ENCODE peak calls at places on chromosomes 4 and X, in nine cellular contexts. S, P, Y, C, L, K, H, N and B are unnamed samples.

GRCh38 chr4:113675731-113676707 is 85.5 kb downstream of the CAMK2D start:
- DNase-seq in S (no peak), P (peak), Y (peak), C (no peak), L (no peak), K (no peak), H (no peak), N (no peak), B (no peak)

GRCh38 chr4:26087108-26087507 is 173.1 kb downstream of the SMIM20 start:
- DNase-seq in S (no peak), P (no peak), Y (no peak), C (no peak), L (no peak), K (no peak), H (no peak), N (no peak), B (no peak)

GRCh38 chrX:15340867-15341266 is 5.5 kb upstream of the PIGA start:
- DNase-seq in S (no peak), P (no peak), Y (no peak), C (no peak), L (no peak), K (no peak), H (no peak), N (no peak), B (no peak)

GRCh38 chrX:12949927-12950656 is 24.8 kb upstream of the TMSB4X start:
- DNase-seq in S (peak), P (peak), Y (peak), C (no peak), L (peak), K (peak), H (peak), N (peak), B (no peak)

GRCh38 chrX:100745806-100746537 is 14.1 kb upstream of the SYTL4 start:
- DNase-seq in S (no peak), P (no peak), Y (no peak), C (no peak), L (no peak), K (peak), H (no peak), N (no peak), B (no peak)

GRCh38 chr4:184400891-184401290 is 73.5 kb downstream of the IRF2 start:
- DNase-seq in S (no peak), P (peak), Y (no peak), C (no peak), L (no peak), K (no peak), H (no peak), N (no peak), B (no peak)

GRCh38 chr4:116180056-116180690 is 905.2 kb downstream of the TRAM1L1 start:
- DNase-seq in S (no peak), P (peak), Y (peak), C (no peak), L (no peak), K (no peak), H (no peak), N (no peak), B (no peak)

GRCh38 chr4:93994175-93994994 is 165.8 kb downstream of the ATOH1 start:
- DNase-seq in S (no peak), P (no peak), Y (no peak), C (no peak), L (no peak), K (no peak), H (peak), N (no peak), B (no peak)

GRCh38 chr4:120850048-120850599 is 72.4 kb downstream of the PRDM5 start:
- DNase-seq in S (no peak), P (no peak), Y (no peak), C (no peak), L (no peak), K (no peak), H (no peak), N (no peak), B (no peak)

GRCh38 chr4:159655547-159655946 is 552.7 kb downstream of the RAPGEF2 start:
- DNase-seq in S (no peak), P (peak), Y (no peak), C (no peak), L (no peak), K (no peak), H (no peak), N (no peak), B (peak)

DNA sequence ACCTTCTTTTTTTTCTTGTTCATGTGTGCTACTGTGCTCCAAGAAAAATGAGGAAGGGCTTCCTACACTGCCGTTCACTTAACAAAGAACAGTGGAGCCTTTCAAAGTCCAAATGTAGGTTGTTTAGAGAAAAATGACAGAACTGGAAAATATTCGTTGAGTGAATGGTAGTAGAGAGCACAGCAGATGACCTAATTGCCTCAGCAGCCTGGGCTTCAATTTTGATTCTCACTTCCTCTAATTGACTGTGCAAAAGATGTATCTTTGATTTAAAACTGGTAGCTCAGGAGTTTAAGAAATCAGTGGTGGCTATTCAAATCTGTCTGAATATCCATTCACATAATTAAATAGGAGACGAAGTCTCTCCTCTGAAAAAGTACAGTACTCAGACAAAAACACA is 5.2 kb downstream of the NLGN4X start:
- DNase-seq in S (no peak), P (no peak), Y (no peak), C (no peak), L (no peak), K (no peak), H (no peak), N (no peak), B (no peak)
- H3K4me3 ChIP-seq in S (no peak), P (no peak), Y (no peak), C (no peak), L (no peak), K (no peak), H (no peak), N (no peak), B (no peak)

GRCh38 chr4:150960818-150961217 is 54.3 kb downstream of the LRBA start:
- DNase-seq in S (no peak), P (peak), Y (peak), C (no peak), L (peak), K (no peak), H (peak), N (no peak), B (no peak)
- TF ChIP-seq CTCF in S (peak), P (peak), Y (peak), C (peak), L (no peak), K (no peak), H (peak), N (no peak), B (peak)

GRCh38 chrX:50081282-50081955 is 119.4 kb downstream of the AKAP4 start:
- DNase-seq in S (peak), P (peak), Y (peak), C (peak), L (peak), K (peak), H (no peak), N (peak), B (no peak)
- H3K4me3 ChIP-seq in S (no peak), P (no peak), Y (no peak), C (no peak), L (no peak), K (no peak), H (no peak), N (no peak), B (no peak)

DNA sequence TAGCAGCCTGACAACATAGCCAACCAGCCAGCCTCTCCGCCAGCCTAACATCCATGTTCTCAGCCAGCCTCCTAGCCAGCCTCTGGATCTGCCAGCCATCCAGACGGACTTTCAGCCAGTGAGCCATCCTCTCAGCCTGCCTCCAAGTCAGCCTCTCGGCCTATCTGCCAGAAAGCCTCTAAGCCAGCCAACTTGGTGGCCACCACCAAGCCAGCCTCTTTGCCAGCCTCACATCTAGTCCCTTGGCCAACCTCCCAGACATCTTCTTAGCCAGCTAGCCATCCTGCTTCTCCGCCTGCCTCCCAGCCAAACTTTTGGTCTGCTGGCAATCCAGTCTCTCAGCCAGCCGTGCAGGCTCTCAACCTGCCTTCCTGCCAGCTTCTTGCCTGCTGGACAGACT is 16.4 kb upstream of the ARAP2 start:
- DNase-seq in S (no peak), P (no peak), Y (no peak), C (no peak), L (no peak), K (no peak), H (no peak), N (no peak), B (no peak)
- TF ChIP-seq CTCF in S (no peak), P (no peak), Y (no peak), C (no peak), L (no peak), K (no peak), H (no peak), N (no peak), B (no peak)

GRCh38 chr4:784401-785331 is 41.3 kb downstream of the CPLX1 start:
- DNase-seq in S (no peak), P (no peak), Y (no peak), C (no peak), L (no peak), K (no peak), H (no peak), N (no peak), B (no peak)

GRCh38 chr4:786861-787300 is 39.0 kb downstream of the CPLX1 start:
- DNase-seq in S (no peak), P (no peak), Y (no peak), C (no peak), L (no peak), K (no peak), H (no peak), N (no peak), B (no peak)

GRCh38 chr4:787561-787981 is 38.4 kb downstream of the CPLX1 start:
- DNase-seq in S (no peak), P (no peak), Y (no peak), C (no peak), L (no peak), K (no peak), H (no peak), N (no peak), B (no peak)

GRCh38 chr4:786074-786741 is 39.7 kb downstream of the CPLX1 start:
- DNase-seq in S (no peak), P (no peak), Y (no peak), C (no peak), L (no peak), K (no peak), H (no peak), N (no peak), B (no peak)

GRCh38 chr4:785332-786073 is 40.4 kb downstream of the CPLX1 start:
- DNase-seq in S (no peak), P (no peak), Y (no peak), C (no peak), L (no peak), K (no peak), H (no peak), N (no peak), B (no peak)
- H3K4me3 ChIP-seq in S (peak), P (no peak), Y (no peak), C (peak), L (peak), K (peak), H (no peak), N (no peak), B (no peak)

GRCh38 chr4:100424376-100424775 is 93.4 kb downstream of the EMCN start:
- DNase-seq in S (no peak), P (no peak), Y (no peak), C (no peak), L (no peak), K (no peak), H (no peak), N (no peak), B (no peak)

GRCh38 chr4:100420571-100420970 is 97.3 kb downstream of the EMCN start:
- DNase-seq in S (no peak), P (peak), Y (no peak), C (no peak), L (no peak), K (no peak), H (no peak), N (no peak), B (no peak)

GRCh38 chr4:100422911-100423310 is 94.9 kb downstream of the EMCN start:
- DNase-seq in S (no peak), P (no peak), Y (no peak), C (no peak), L (no peak), K (no peak), H (peak), N (no peak), B (no peak)

GRCh38 chr4:100417565-100417964 is 100.3 kb downstream of the EMCN start:
- DNase-seq in S (no peak), P (peak), Y (no peak), C (no peak), L (no peak), K (peak), H (no peak), N (peak), B (no peak)

DNA sequence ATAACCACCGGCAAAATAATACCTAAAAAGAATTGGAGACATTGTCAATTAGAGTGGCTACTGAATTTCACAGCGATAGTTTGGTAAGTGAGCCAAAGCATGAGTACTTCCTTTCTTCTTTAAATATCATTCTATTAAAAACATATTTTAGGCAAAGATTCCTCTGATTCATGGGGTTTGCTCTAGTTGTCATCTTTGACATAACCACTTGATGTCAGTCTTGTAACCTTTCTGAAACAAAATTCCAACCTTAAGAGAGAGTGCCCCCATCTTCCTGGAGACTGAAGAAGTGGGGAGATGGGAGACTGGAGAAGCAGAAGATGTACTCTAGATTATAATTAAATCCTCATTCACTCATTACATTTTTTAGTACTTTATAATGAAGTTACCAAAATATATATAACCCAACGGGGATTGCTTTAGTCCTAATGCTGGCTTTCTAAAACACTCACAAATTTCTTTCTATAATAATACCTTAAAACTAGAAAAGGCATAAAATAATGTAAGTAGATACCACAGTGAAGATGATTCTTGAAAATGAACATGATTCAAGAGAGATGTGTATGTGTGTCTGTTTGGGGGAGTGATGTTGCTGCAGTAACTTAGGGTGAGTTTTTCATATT is 96.4 kb downstream of the EMCN start:
- DNase-seq in S (no peak), P (peak), Y (peak), C (peak), L (no peak), K (no peak), H (peak), N (no peak), B (no peak)
- TF ChIP-seq CTCF in S (peak), P (peak), Y (peak), C (peak), L (peak), K (no peak), H (peak), N (peak), B (peak)

GRCh38 chr4:83112239-83112638 is 2.3 kb downstream of the PLAC8 start:
- DNase-seq in S (no peak), P (no peak), Y (no peak), C (no peak), L (no peak), K (no peak), H (peak), N (no peak), B (no peak)

GRCh38 chr4:83114576-83114975 is at the start of gene PLAC8:
- DNase-seq in S (no peak), P (peak), Y (peak), C (no peak), L (peak), K (no peak), H (peak), N (no peak), B (no peak)

GRCh38 chr4:83110970-83111369 is 3.6 kb downstream of the PLAC8 start:
- DNase-seq in S (no peak), P (no peak), Y (no peak), C (no peak), L (no peak), K (no peak), H (no peak), N (no peak), B (no peak)

GRCh38 chr4:83113429-83113786 is 1.1 kb downstream of the PLAC8 start:
- DNase-seq in S (no peak), P (no peak), Y (no peak), C (no peak), L (no peak), K (no peak), H (no peak), N (no peak), B (no peak)

DNA sequence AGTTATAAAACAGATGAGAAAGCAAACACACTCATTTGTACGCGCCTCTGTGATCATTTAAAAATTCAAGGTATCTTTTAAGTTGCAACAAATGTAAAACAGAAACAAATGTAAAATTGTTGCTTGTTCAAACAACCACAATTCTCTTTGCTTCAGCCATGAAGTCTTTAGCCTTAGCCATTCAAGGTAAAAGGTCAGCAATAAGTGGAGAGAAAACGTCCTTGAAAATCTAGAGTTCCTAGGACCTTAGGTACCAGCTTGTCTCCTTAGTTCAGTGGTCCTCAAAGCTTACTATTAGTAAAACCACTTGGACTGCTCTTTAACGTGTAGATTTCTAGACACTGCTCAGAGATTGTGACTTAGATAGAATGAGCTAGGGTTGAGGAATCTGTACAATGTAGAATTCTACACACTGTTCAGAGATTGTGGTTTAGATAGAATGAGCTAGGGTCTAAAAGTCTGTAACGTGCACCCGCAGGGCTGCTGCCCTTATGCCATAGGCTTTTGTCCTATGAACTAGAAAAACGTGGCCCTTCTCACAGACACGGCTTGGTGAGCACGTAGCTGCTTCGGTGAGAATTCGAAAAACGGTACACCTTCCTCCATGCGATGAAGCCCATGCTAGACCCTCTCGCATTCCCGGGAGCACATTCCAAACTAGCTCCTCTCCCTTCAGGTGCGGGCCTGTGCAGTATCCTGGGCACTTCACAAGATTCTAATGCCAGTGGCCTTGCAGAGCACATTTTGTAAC is 1.7 kb downstream of the PLAC8 start:
- DNase-seq in S (no peak), P (no peak), Y (no peak), C (no peak), L (no peak), K (no peak), H (peak), N (no peak), B (no peak)
- H3K4me3 ChIP-seq in S (no peak), P (no peak), Y (no peak), C (no peak), L (peak), K (no peak), H (peak), N (no peak), B (no peak)

DNA sequence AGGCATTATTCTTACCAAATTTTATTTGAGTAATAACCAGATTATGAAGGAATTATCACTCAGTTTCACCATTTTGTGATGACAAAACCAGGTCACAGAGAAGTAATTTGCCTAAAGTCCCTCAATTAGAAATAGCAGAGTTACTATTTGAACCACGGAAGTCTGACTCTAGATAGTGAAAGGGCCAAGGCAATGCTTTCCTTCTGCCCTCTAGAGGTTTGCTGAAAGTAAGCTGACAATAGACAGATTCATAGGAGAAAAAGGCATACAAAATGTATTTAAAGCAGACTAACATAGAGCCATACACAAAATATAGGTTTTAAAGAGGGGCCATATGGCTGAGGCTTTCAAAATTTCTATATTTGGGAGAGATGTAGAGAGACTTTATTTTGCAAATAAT is 43.1 kb downstream of the CXXC4 start:
- DNase-seq in S (no peak), P (peak), Y (peak), C (peak), L (no peak), K (no peak), H (peak), N (no peak), B (no peak)
- TF ChIP-seq CTCF in S (peak), P (peak), Y (peak), C (peak), L (no peak), K (no peak), H (peak), N (no peak), B (peak)

GRCh38 chr4:102867278-102868152 is 1.3 kb upstream of the CISD2 start:
- DNase-seq in S (no peak), P (no peak), Y (no peak), C (no peak), L (no peak), K (no peak), H (peak), N (no peak), B (no peak)
- H3K4me3 ChIP-seq in S (peak), P (peak), Y (no peak), C (peak), L (peak), K (peak), H (peak), N (no peak), B (peak)